ENCODE peak calls at places on chromosomes 4 and X, in five cellular contexts. One of them, this sample, is unnamed.

GRCh38 chr4:40912455-40913055 is 162.8 kb downstream of the NSUN7 start:
- DNase-seq in A549: no peak
- DNase-seq in IMR-90: peak; percentile 71
- DNase-seq in type B pancreatic cell: no peak
- DNase-seq in retinal pigment epithelial cell: no peak
- DNase-seq in this sample: no peak

GRCh38 chr4:99024481-99025275 is 29.2 kb downstream of the METAP1 start:
- DNase-seq in IMR-90: no peak
- DNase-seq in type B pancreatic cell: no peak
- DNase-seq in A549: no peak
- DNase-seq in retinal pigment epithelial cell: no peak
- DNase-seq in this sample: no peak

GRCh38 chrX:27619975-27620374 is 29.8 kb downstream of the DCAF8L2 start:
- DNase-seq in IMR-90: peak; percentile 8
- DNase-seq in type B pancreatic cell: no peak
- DNase-seq in A549: no peak
- DNase-seq in retinal pigment epithelial cell: no peak
- DNase-seq in this sample: peak; percentile 25

GRCh38 chrX:49184294-49185061 is 1.7 kb downstream of the PRICKLE3 start:
- DNase-seq in type B pancreatic cell: peak; percentile 81
- DNase-seq in A549: peak; percentile 69
- DNase-seq in IMR-90: peak; percentile 83
- DNase-seq in retinal pigment epithelial cell: peak; percentile 61
- DNase-seq in this sample: peak; percentile 88

GRCh38 chrX:145843196-145843595 is 25.6 kb downstream of the SLITRK2 start:
- DNase-seq in retinal pigment epithelial cell: peak; percentile 5
- DNase-seq in A549: no peak
- DNase-seq in IMR-90: no peak
- DNase-seq in type B pancreatic cell: no peak
- DNase-seq in this sample: no peak

GRCh38 chrX:55907968-55908607 is 190.5 kb downstream of the RRAGB start:
- DNase-seq in retinal pigment epithelial cell: no peak
- DNase-seq in type B pancreatic cell: peak; percentile 70
- DNase-seq in A549: no peak
- DNase-seq in IMR-90: no peak
- DNase-seq in this sample: no peak

GRCh38 chrX:21802054-21802660 is 37.3 kb upstream of the MBTPS2 start:
- DNase-seq in retinal pigment epithelial cell: peak; percentile 63
- DNase-seq in A549: no peak
- DNase-seq in type B pancreatic cell: no peak
- DNase-seq in IMR-90: no peak
- DNase-seq in this sample: no peak

GRCh38 chr4:184384056-184384809 is 90.1 kb downstream of the IRF2 start:
- DNase-seq in IMR-90: peak; percentile 96
- DNase-seq in A549: no peak
- DNase-seq in retinal pigment epithelial cell: peak; percentile 93
- DNase-seq in type B pancreatic cell: no peak
- DNase-seq in this sample: peak; percentile 98

GRCh38 chrX:137290011-137290410 is 256.2 kb upstream of the GPR101 start:
- DNase-seq in type B pancreatic cell: no peak
- DNase-seq in A549: no peak
- DNase-seq in IMR-90: no peak
- DNase-seq in retinal pigment epithelial cell: no peak
- DNase-seq in this sample: no peak

GRCh38 chrX:356385-357034 is 30.2 kb downstream of the PPP2R3B start:
- DNase-seq in retinal pigment epithelial cell: no peak
- DNase-seq in IMR-90: peak; percentile 64
- DNase-seq in A549: no peak
- DNase-seq in type B pancreatic cell: no peak
- DNase-seq in this sample: no peak

DNA sequence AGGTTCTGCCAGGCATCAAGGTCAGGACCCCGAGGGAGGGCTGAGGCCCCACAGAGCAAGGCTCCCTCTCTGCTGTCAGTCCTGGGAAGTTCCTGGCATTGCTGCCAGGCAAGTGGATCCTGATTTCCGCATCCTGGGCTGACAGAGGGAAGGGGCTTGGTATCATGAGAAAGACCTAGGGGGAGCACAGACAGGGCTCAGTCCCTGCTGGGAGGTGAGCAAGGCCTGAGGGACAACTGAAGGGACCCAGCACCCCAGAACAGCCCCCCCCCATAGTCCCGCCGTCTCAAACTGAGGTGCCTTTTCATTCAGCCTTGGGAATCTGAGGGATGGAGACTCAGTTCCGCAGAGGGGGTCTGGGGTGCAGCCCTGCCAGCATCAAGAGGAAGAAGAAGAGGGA is 971 bp downstream of the MAGEA11 start:
- DNase-seq in retinal pigment epithelial cell: no peak
- DNase-seq in IMR-90: no peak
- DNase-seq in type B pancreatic cell: no peak
- DNase-seq in A549: no peak
- DNase-seq in this sample: no peak
- TF ChIP-seq CTCF in retinal pigment epithelial cell: no peak
- TF ChIP-seq CTCF in IMR-90: no peak
- TF ChIP-seq CTCF in type B pancreatic cell: no peak
- TF ChIP-seq CTCF in A549: no peak
- TF ChIP-seq CTCF in this sample: no peak

GRCh38 chr4:164011791-164012190 is 517.3 kb downstream of the TMA16 start:
- DNase-seq in A549: no peak
- DNase-seq in type B pancreatic cell: no peak
- DNase-seq in retinal pigment epithelial cell: no peak
- DNase-seq in IMR-90: no peak
- DNase-seq in this sample: no peak

GRCh38 chr4:164009435-164009834 is 514.9 kb downstream of the TMA16 start:
- DNase-seq in IMR-90: no peak
- DNase-seq in A549: no peak
- DNase-seq in type B pancreatic cell: no peak
- DNase-seq in retinal pigment epithelial cell: no peak
- DNase-seq in this sample: no peak

GRCh38 chr4:164012396-164013027 is 518.0 kb downstream of the TMA16 start:
- DNase-seq in A549: no peak
- DNase-seq in retinal pigment epithelial cell: peak; percentile 24
- DNase-seq in IMR-90: no peak
- DNase-seq in type B pancreatic cell: no peak
- DNase-seq in this sample: no peak
- TF ChIP-seq CTCF in A549: no peak
- TF ChIP-seq CTCF in retinal pigment epithelial cell: peak; percentile 82
- TF ChIP-seq CTCF in IMR-90: peak; percentile 14
- TF ChIP-seq CTCF in type B pancreatic cell: peak; percentile 83
- TF ChIP-seq CTCF in this sample: no peak

GRCh38 chr4:139084425-139085093 is 69.0 kb downstream of the NOCT start:
- DNase-seq in type B pancreatic cell: no peak
- DNase-seq in A549: peak; percentile 60
- DNase-seq in IMR-90: no peak
- DNase-seq in retinal pigment epithelial cell: no peak
- DNase-seq in this sample: peak; percentile 38
- TF ChIP-seq CTCF in type B pancreatic cell: no peak
- TF ChIP-seq CTCF in A549: no peak
- TF ChIP-seq CTCF in IMR-90: no peak
- TF ChIP-seq CTCF in retinal pigment epithelial cell: no peak
- TF ChIP-seq CTCF in this sample: no peak

DNA sequence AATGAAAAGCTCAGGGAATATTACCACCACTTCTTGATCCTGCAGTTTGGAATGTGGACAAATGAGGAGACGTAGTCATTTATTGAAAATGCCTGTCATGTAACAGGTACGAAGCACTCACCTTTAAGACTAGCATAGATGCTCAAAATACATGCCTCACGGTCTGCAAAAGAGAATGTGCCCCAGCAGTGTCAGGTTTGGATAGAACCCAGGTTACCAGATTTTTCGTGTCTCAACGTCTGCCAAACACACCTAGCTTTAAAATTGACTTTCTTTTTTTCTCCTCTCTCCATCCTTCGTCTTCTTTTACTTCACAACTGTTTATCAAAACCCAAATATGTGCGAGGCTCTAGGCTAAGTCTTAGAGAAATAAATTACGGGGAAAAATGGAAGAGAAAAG is 606.8 kb upstream of the ATOH1 start:
- DNase-seq in A549: no peak
- DNase-seq in retinal pigment epithelial cell: no peak
- DNase-seq in type B pancreatic cell: no peak
- DNase-seq in IMR-90: no peak
- DNase-seq in this sample: no peak
- TF ChIP-seq CTCF in A549: no peak
- TF ChIP-seq CTCF in retinal pigment epithelial cell: no peak
- TF ChIP-seq CTCF in type B pancreatic cell: no peak
- TF ChIP-seq CTCF in IMR-90: no peak
- TF ChIP-seq CTCF in this sample: no peak

DNA sequence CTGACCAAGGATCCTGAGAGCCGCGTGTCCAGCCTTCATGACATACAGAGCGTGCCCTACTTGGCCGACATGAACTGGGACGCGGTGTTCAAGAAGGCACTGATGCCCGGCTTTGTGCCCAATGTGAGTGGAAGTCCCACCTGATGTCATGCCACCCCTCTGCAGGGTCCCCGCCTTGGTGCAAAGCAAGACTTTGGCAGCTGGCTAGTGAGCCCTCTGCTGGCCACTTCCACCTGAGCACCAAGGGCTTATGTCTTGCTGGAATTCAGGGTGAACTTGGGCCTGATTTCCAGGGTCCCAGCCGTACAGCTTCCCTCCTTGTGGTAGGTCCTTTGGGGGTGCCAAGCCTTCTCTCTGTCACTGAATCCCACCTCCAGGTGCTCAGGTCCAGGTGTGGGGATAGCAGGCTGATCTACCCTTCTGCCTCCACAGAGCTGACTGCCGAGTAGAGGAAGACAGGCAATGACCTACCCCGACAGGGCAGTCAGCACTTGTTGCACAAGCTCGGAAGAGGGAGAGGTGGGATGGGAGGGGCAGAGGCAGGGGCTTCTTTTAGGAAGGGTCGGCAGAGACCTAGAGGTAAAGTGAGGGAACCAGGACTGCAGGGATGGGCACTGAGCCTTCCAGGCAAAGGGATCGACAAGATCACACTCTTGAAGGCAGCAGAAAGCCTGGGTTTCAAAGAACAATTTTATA is 248.1 kb downstream of the EVC2 start:
- DNase-seq in IMR-90: peak; percentile 37
- DNase-seq in A549: peak; percentile 38
- DNase-seq in retinal pigment epithelial cell: no peak
- DNase-seq in type B pancreatic cell: no peak
- DNase-seq in this sample: peak; percentile 19
- TF ChIP-seq CTCF in IMR-90: peak; percentile 54
- TF ChIP-seq CTCF in A549: peak; percentile 59
- TF ChIP-seq CTCF in retinal pigment epithelial cell: peak; percentile 83
- TF ChIP-seq CTCF in type B pancreatic cell: peak; percentile 76
- TF ChIP-seq CTCF in this sample: peak; percentile 53

DNA sequence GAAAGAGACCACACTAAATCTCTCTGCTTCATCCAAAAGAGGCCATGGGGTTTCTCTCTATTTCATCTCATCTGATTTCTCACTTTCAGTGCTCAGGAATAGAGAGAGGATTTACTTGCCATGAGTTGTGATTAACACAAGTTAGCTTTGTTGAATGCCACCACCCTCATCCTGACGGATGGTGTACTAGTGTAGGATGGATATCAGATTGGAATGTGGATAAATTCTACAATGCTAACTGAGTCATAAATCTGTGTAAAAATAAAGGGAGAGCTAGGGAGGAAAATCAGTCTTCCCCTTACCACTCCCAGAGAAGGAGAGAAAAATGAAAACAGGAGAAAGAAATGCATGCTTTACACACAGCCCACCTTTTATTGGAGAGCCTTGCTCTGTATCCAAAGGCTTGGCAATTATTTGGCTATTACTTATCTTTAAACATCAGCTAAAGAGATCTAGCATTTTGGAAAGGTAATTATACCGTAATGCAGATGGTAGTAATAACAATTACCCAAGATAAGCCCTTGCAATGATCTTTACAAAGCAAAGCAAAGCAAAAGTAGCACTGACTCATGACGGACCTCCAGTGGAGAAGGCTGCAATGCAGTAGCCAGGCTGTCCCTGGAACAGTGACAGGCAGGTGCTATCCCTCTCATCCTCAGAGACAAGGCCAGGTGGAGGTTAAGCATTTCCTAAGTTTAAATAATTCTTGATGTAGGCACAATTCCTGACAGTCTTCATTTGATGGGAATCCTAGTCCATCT is 306.3 kb upstream of the PPARGC1A start:
- DNase-seq in type B pancreatic cell: no peak
- DNase-seq in IMR-90: peak; percentile 15
- DNase-seq in A549: no peak
- DNase-seq in retinal pigment epithelial cell: no peak
- DNase-seq in this sample: no peak
- TF ChIP-seq CTCF in type B pancreatic cell: no peak
- TF ChIP-seq CTCF in IMR-90: no peak
- TF ChIP-seq CTCF in A549: no peak
- TF ChIP-seq CTCF in retinal pigment epithelial cell: peak; percentile 37
- TF ChIP-seq CTCF in this sample: no peak

DNA sequence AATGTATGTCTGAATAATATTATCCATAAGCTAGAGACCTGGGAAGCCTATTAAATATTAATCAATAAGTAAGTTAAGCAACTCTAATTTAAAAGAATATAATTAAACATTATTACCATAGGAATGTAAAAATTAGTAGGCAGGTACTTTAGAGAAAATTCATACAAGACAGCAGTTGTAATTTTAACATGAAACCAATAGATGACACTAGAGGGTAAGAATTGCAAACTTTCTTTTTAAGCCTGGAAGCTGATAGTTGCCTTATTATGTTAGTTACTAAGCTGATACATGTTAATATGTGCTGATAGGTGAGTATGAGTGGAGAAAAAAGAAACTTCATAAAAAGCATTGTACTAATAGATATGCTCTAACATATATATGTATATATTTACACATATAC is 1157.4 kb downstream of the FAM133A start:
- DNase-seq in type B pancreatic cell: no peak
- DNase-seq in A549: no peak
- DNase-seq in retinal pigment epithelial cell: no peak
- DNase-seq in IMR-90: peak; percentile 0
- DNase-seq in this sample: peak; percentile 39
- TF ChIP-seq CTCF in type B pancreatic cell: peak; percentile 77
- TF ChIP-seq CTCF in A549: peak; percentile 11
- TF ChIP-seq CTCF in retinal pigment epithelial cell: peak; percentile 42
- TF ChIP-seq CTCF in IMR-90: peak; percentile 50
- TF ChIP-seq CTCF in this sample: peak; percentile 56

GRCh38 chrX:110437686-110438085 is 79.0 kb downstream of the RTL9 start:
- DNase-seq in retinal pigment epithelial cell: no peak
- DNase-seq in A549: no peak
- DNase-seq in type B pancreatic cell: no peak
- DNase-seq in IMR-90: no peak
- DNase-seq in this sample: no peak

GRCh38 chrX:110448459-110448858 is 89.8 kb downstream of the RTL9 start:
- DNase-seq in type B pancreatic cell: no peak
- DNase-seq in retinal pigment epithelial cell: no peak
- DNase-seq in IMR-90: no peak
- DNase-seq in A549: no peak
- DNase-seq in this sample: no peak

GRCh38 chrX:110440016-110440805 is 81.6 kb downstream of the RTL9 start:
- DNase-seq in A549: no peak
- DNase-seq in type B pancreatic cell: no peak
- DNase-seq in retinal pigment epithelial cell: no peak
- DNase-seq in IMR-90: no peak
- DNase-seq in this sample: no peak

GRCh38 chrX:110444996-110445395 is 86.3 kb downstream of the RTL9 start:
- DNase-seq in type B pancreatic cell: no peak
- DNase-seq in retinal pigment epithelial cell: no peak
- DNase-seq in IMR-90: no peak
- DNase-seq in A549: no peak
- DNase-seq in this sample: no peak

DNA sequence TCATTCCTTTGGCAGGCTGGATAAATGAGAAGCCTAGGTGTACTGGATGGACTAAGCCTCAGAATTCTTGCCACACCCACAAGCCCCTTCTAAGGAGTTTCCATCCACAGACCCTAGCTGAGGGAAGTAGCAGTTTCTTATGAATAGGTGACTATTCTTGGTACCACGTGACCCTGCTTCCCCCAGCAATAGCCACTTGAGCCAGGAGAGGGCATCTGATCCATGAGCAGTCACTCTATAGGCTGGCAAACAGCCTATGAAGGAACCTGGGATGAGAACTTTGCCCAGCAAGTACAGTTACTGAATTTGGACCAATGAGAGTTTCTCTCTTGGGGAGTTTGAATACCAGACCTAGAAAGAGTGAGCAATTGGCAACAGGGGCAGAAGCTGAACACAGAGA is 84.0 kb downstream of the RTL9 start:
- DNase-seq in type B pancreatic cell: no peak
- DNase-seq in retinal pigment epithelial cell: no peak
- DNase-seq in A549: peak; percentile 46
- DNase-seq in IMR-90: peak; percentile 11
- DNase-seq in this sample: peak; percentile 14
- TF ChIP-seq CTCF in type B pancreatic cell: peak; percentile 70
- TF ChIP-seq CTCF in retinal pigment epithelial cell: peak; percentile 40
- TF ChIP-seq CTCF in A549: no peak
- TF ChIP-seq CTCF in IMR-90: peak; percentile 15
- TF ChIP-seq CTCF in this sample: peak; percentile 28

This sample was measured in fibroblast of the aortic adventitia.